ENCODE peak calls at places on chromosomes 7 and 10, in nine cellular contexts. P, W, Z, U, N, L, B, X and H are unnamed samples.

GRCh38 chr10:28291881-28292297 is 11.0 kb downstream of the MPP7 start:
- DNase-seq in P (no peak), W (no peak), Z (no peak), U (no peak), N (no peak), L (peak; percentile 53), B (no peak), X (no peak), H (no peak)

GRCh38 chr10:24822557-24822956 is 98.9 kb upstream of the ARHGAP21 start:
- DNase-seq in P (no peak), W (no peak), Z (no peak), U (no peak), N (no peak), L (no peak), B (no peak), X (peak; percentile 4), H (no peak)

GRCh38 chr10:76036410-76036940 is 605.1 kb downstream of the LRMDA start:
- DNase-seq in P (no peak), W (peak; percentile 64), Z (peak; percentile 11), U (peak; percentile 23), N (peak; percentile 81), L (peak; percentile 48), B (no peak), X (peak; percentile 58), H (peak; percentile 85)

GRCh38 chr10:60388709-60389241 is 900 bp downstream of the ANK3 start:
- DNase-seq in P (no peak), W (no peak), Z (no peak), U (no peak), N (no peak), L (no peak), B (no peak), X (no peak), H (no peak)

GRCh38 chr7:6315786-6316185 is 43.4 kb upstream of the CYTH3 start:
- DNase-seq in P (no peak), W (no peak), Z (no peak), U (no peak), N (no peak), L (no peak), B (no peak), X (no peak), H (no peak)

GRCh38 chr10:118798186-118798811 is 43.5 kb upstream of the CACUL1 start:
- DNase-seq in P (no peak), W (peak; percentile 24), Z (no peak), U (no peak), N (no peak), L (peak; percentile 14), B (no peak), X (no peak), H (peak; percentile 75)

GRCh38 chr7:7565746-7566650 is 686 bp upstream of the MIOS start:
- DNase-seq in P (no peak), W (peak; percentile 8), Z (no peak), U (peak; percentile 8), N (peak; percentile 47), L (no peak), B (no peak), X (no peak), H (no peak)

GRCh38 chr7:5695037-5695708 is 86.3 kb downstream of the RNF216 start:
- DNase-seq in P (peak; percentile 83), W (no peak), Z (no peak), U (peak; percentile 24), N (no peak), L (peak; percentile 76), B (no peak), X (peak; percentile 20), H (peak; percentile 71)

GRCh38 chr7:36487756-36488336 is 98.2 kb downstream of the ANLN start:
- DNase-seq in P (no peak), W (peak; percentile 47), Z (peak; percentile 57), U (peak; percentile 39), N (peak; percentile 63), L (peak; percentile 38), B (peak; percentile 42), X (no peak), H (no peak)